ENCODE peak calls at places on chromosomes 6 and 20, in seven cellular contexts. One of them, this sample, is unnamed.

GRCh38 chr6:5899216-5900045 is 107.3 kb downstream of the NRN1 start:
- DNase-seq in stimulated activated CD4-positive, alpha-beta T cell treated with anti-CD3 and anti-CD28 coated beads, TNF-alpha, amount 100 ng/mL, for 48 hours: no peak
- DNase-seq in skeletal muscle cell: no peak
- DNase-seq in naive thymus-derived CD8-positive, alpha-beta T cell: no peak
- DNase-seq in kidney epithelial cell: no peak
- DNase-seq in GM04504: no peak
- DNase-seq in H4: no peak
- DNase-seq in this sample: no peak

GRCh38 chr6:164378330-164378729 is 931.1 kb downstream of the C6orf118 start:
- DNase-seq in H4: no peak
- DNase-seq in GM04504: no peak
- DNase-seq in stimulated activated CD4-positive, alpha-beta T cell treated with anti-CD3 and anti-CD28 coated beads, TNF-alpha, amount 100 ng/mL, for 48 hours: no peak
- DNase-seq in naive thymus-derived CD8-positive, alpha-beta T cell: no peak
- DNase-seq in kidney epithelial cell: no peak
- DNase-seq in skeletal muscle cell: no peak
- DNase-seq in this sample: no peak

GRCh38 chr6:137105375-137105774 is 60.6 kb upstream of the IL20RA start:
- DNase-seq in H4: no peak
- DNase-seq in stimulated activated CD4-positive, alpha-beta T cell treated with anti-CD3 and anti-CD28 coated beads, TNF-alpha, amount 100 ng/mL, for 48 hours: no peak
- DNase-seq in skeletal muscle cell: no peak
- DNase-seq in naive thymus-derived CD8-positive, alpha-beta T cell: no peak
- DNase-seq in GM04504: no peak
- DNase-seq in kidney epithelial cell: no peak
- DNase-seq in this sample: no peak

GRCh38 chr6:5656226-5656625 is 350.5 kb downstream of the NRN1 start:
- DNase-seq in H4: no peak
- DNase-seq in kidney epithelial cell: no peak
- DNase-seq in skeletal muscle cell: no peak
- DNase-seq in stimulated activated CD4-positive, alpha-beta T cell treated with anti-CD3 and anti-CD28 coated beads, TNF-alpha, amount 100 ng/mL, for 48 hours: no peak
- DNase-seq in GM04504: no peak
- DNase-seq in naive thymus-derived CD8-positive, alpha-beta T cell: no peak
- DNase-seq in this sample: no peak

GRCh38 chr20:53227523-53227922 is 255.4 kb downstream of the TSHZ2 start:
- DNase-seq in kidney epithelial cell: no peak
- DNase-seq in GM04504: no peak
- DNase-seq in H4: no peak
- DNase-seq in naive thymus-derived CD8-positive, alpha-beta T cell: no peak
- DNase-seq in stimulated activated CD4-positive, alpha-beta T cell treated with anti-CD3 and anti-CD28 coated beads, TNF-alpha, amount 100 ng/mL, for 48 hours: no peak
- DNase-seq in skeletal muscle cell: no peak
- DNase-seq in this sample: no peak

GRCh38 chr6:166743415-166743814 is 116.4 kb upstream of the RPS6KA2 start:
- DNase-seq in H4: no peak
- DNase-seq in naive thymus-derived CD8-positive, alpha-beta T cell: no peak
- DNase-seq in skeletal muscle cell: no peak
- DNase-seq in GM04504: no peak
- DNase-seq in kidney epithelial cell: no peak
- DNase-seq in stimulated activated CD4-positive, alpha-beta T cell treated with anti-CD3 and anti-CD28 coated beads, TNF-alpha, amount 100 ng/mL, for 48 hours: no peak
- DNase-seq in this sample: no peak

GRCh38 chr6:21676769-21677168 is 83.2 kb downstream of the SOX4 start:
- DNase-seq in H4: no peak
- DNase-seq in skeletal muscle cell: no peak
- DNase-seq in GM04504: no peak
- DNase-seq in stimulated activated CD4-positive, alpha-beta T cell treated with anti-CD3 and anti-CD28 coated beads, TNF-alpha, amount 100 ng/mL, for 48 hours: no peak
- DNase-seq in naive thymus-derived CD8-positive, alpha-beta T cell: no peak
- DNase-seq in kidney epithelial cell: no peak
- DNase-seq in this sample: no peak

GRCh38 chr6:39213195-39213920 is 15.9 kb downstream of the KCNK5 start:
- DNase-seq in stimulated activated CD4-positive, alpha-beta T cell treated with anti-CD3 and anti-CD28 coated beads, TNF-alpha, amount 100 ng/mL, for 48 hours: no peak
- DNase-seq in H4: no peak
- DNase-seq in GM04504: no peak
- DNase-seq in kidney epithelial cell: no peak
- DNase-seq in skeletal muscle cell: no peak
- DNase-seq in naive thymus-derived CD8-positive, alpha-beta T cell: no peak
- DNase-seq in this sample: no peak

GRCh38 chr6:163324326-163324927 is 90.1 kb upstream of the QKI start:
- DNase-seq in stimulated activated CD4-positive, alpha-beta T cell treated with anti-CD3 and anti-CD28 coated beads, TNF-alpha, amount 100 ng/mL, for 48 hours: no peak
- DNase-seq in H4: no peak
- DNase-seq in skeletal muscle cell: no peak
- DNase-seq in kidney epithelial cell: no peak
- DNase-seq in naive thymus-derived CD8-positive, alpha-beta T cell: no peak
- DNase-seq in GM04504: no peak
- DNase-seq in this sample: no peak

GRCh38 chr20:37290158-37290810 is 829 bp downstream of the MANBAL start:
- DNase-seq in skeletal muscle cell: no peak
- DNase-seq in stimulated activated CD4-positive, alpha-beta T cell treated with anti-CD3 and anti-CD28 coated beads, TNF-alpha, amount 100 ng/mL, for 48 hours: no peak
- DNase-seq in H4: no peak
- DNase-seq in kidney epithelial cell: no peak
- DNase-seq in GM04504: no peak
- DNase-seq in naive thymus-derived CD8-positive, alpha-beta T cell: no peak
- DNase-seq in this sample: no peak

GRCh38 chr20:18138639-18139583 is 1.2 kb downstream of the KAT14 start:
- DNase-seq in kidney epithelial cell: no peak
- DNase-seq in naive thymus-derived CD8-positive, alpha-beta T cell: no peak
- DNase-seq in H4: no peak
- DNase-seq in stimulated activated CD4-positive, alpha-beta T cell treated with anti-CD3 and anti-CD28 coated beads, TNF-alpha, amount 100 ng/mL, for 48 hours: no peak
- DNase-seq in skeletal muscle cell: no peak
- DNase-seq in GM04504: no peak
- DNase-seq in this sample: no peak

GRCh38 chr6:56230976-56231566 is 16.3 kb downstream of the COL21A1 start:
- DNase-seq in kidney epithelial cell: no peak
- DNase-seq in skeletal muscle cell: no peak
- DNase-seq in stimulated activated CD4-positive, alpha-beta T cell treated with anti-CD3 and anti-CD28 coated beads, TNF-alpha, amount 100 ng/mL, for 48 hours: no peak
- DNase-seq in naive thymus-derived CD8-positive, alpha-beta T cell: no peak
- DNase-seq in H4: peak
- DNase-seq in GM04504: no peak
- DNase-seq in this sample: no peak

GRCh38 chr6:129966125-129966524 is 52.3 kb upstream of the L3MBTL3 start:
- DNase-seq in GM04504: no peak
- DNase-seq in skeletal muscle cell: no peak
- DNase-seq in stimulated activated CD4-positive, alpha-beta T cell treated with anti-CD3 and anti-CD28 coated beads, TNF-alpha, amount 100 ng/mL, for 48 hours: no peak
- DNase-seq in naive thymus-derived CD8-positive, alpha-beta T cell: no peak
- DNase-seq in kidney epithelial cell: no peak
- DNase-seq in H4: no peak
- DNase-seq in this sample: no peak

GRCh38 chr20:38065764-38066375 is 32.3 kb downstream of the RPRD1B start:
- DNase-seq in kidney epithelial cell: no peak
- DNase-seq in stimulated activated CD4-positive, alpha-beta T cell treated with anti-CD3 and anti-CD28 coated beads, TNF-alpha, amount 100 ng/mL, for 48 hours: no peak
- DNase-seq in naive thymus-derived CD8-positive, alpha-beta T cell: no peak
- DNase-seq in skeletal muscle cell: no peak
- DNase-seq in H4: no peak
- DNase-seq in GM04504: no peak
- DNase-seq in this sample: no peak

GRCh38 chr20:50009521-50010454 is 27.0 kb downstream of the SNAI1 start:
- DNase-seq in kidney epithelial cell: no peak
- DNase-seq in naive thymus-derived CD8-positive, alpha-beta T cell: no peak
- DNase-seq in skeletal muscle cell: no peak
- DNase-seq in H4: no peak
- DNase-seq in GM04504: no peak
- DNase-seq in stimulated activated CD4-positive, alpha-beta T cell treated with anti-CD3 and anti-CD28 coated beads, TNF-alpha, amount 100 ng/mL, for 48 hours: no peak
- DNase-seq in this sample: no peak

GRCh38 chr6:160256445-160256844 is 2.2 kb downstream of the SLC22A2 start:
- DNase-seq in GM04504: no peak
- DNase-seq in kidney epithelial cell: no peak
- DNase-seq in skeletal muscle cell: no peak
- DNase-seq in H4: no peak
- DNase-seq in stimulated activated CD4-positive, alpha-beta T cell treated with anti-CD3 and anti-CD28 coated beads, TNF-alpha, amount 100 ng/mL, for 48 hours: no peak
- DNase-seq in naive thymus-derived CD8-positive, alpha-beta T cell: no peak
- DNase-seq in this sample: no peak

GRCh38 chr6:96926425-96926824 is 1.9 kb downstream of the KLHL32 start:
- DNase-seq in GM04504: no peak
- DNase-seq in naive thymus-derived CD8-positive, alpha-beta T cell: no peak
- DNase-seq in stimulated activated CD4-positive, alpha-beta T cell treated with anti-CD3 and anti-CD28 coated beads, TNF-alpha, amount 100 ng/mL, for 48 hours: no peak
- DNase-seq in kidney epithelial cell: no peak
- DNase-seq in H4: no peak
- DNase-seq in skeletal muscle cell: no peak
- DNase-seq in this sample: no peak

GRCh38 chr20:16128538-16129106 is 444.6 kb downstream of the KIF16B start:
- DNase-seq in kidney epithelial cell: no peak
- DNase-seq in stimulated activated CD4-positive, alpha-beta T cell treated with anti-CD3 and anti-CD28 coated beads, TNF-alpha, amount 100 ng/mL, for 48 hours: no peak
- DNase-seq in skeletal muscle cell: no peak
- DNase-seq in naive thymus-derived CD8-positive, alpha-beta T cell: no peak
- DNase-seq in GM04504: no peak
- DNase-seq in H4: no peak
- DNase-seq in this sample: no peak